ENCODE peak calls at places on chromosomes 3 and 15, in nine cellular contexts. One of them, this sample, is unnamed. For H3K4me1, the result is how much of the 10 kb centered on the place peaks cover.

GRCh38 chr3:55282994-55283393 is 204.1 kb downstream of the WNT5A start:
- DNase-seq in spleen: no peak
- DNase-seq in lower lobe of right lung: no peak
- DNase-seq in sigmoid colon: no peak
- DNase-seq in BE2C: no peak
- DNase-seq in IMR-90: no peak
- DNase-seq in cardiac muscle cell: no peak
- DNase-seq in thoracic aorta: no peak
- DNase-seq in PC-3: no peak
- DNase-seq in this sample: no peak

GRCh38 chr15:65309882-65310418 is 5.5 kb downstream of the RNU5B-1 start:
- DNase-seq in cardiac muscle cell: no peak
- DNase-seq in sigmoid colon: no peak
- DNase-seq in PC-3: no peak
- DNase-seq in BE2C: no peak
- DNase-seq in thoracic aorta: no peak
- DNase-seq in spleen: peak
- DNase-seq in lower lobe of right lung: peak
- DNase-seq in IMR-90: peak
- DNase-seq in this sample: peak

GRCh38 chr3:88986834-88987233 is 120.6 kb upstream of the EPHA3 start:
- DNase-seq in cardiac muscle cell: no peak
- DNase-seq in thoracic aorta: no peak
- DNase-seq in lower lobe of right lung: no peak
- DNase-seq in sigmoid colon: no peak
- DNase-seq in PC-3: peak
- DNase-seq in BE2C: no peak
- DNase-seq in spleen: no peak
- DNase-seq in IMR-90: peak
- DNase-seq in this sample: no peak

GRCh38 chr15:42166225-42166940 is 9.9 kb upstream of the PLA2G4F start:
- DNase-seq in spleen: no peak
- DNase-seq in BE2C: no peak
- DNase-seq in thoracic aorta: no peak
- DNase-seq in cardiac muscle cell: no peak
- DNase-seq in sigmoid colon: no peak
- DNase-seq in PC-3: no peak
- DNase-seq in lower lobe of right lung: no peak
- DNase-seq in IMR-90: no peak
- DNase-seq in this sample: no peak

GRCh38 chr3:172378439-172378838 is 69.8 kb downstream of the GHSR start:
- DNase-seq in BE2C: no peak
- DNase-seq in lower lobe of right lung: no peak
- DNase-seq in sigmoid colon: no peak
- DNase-seq in cardiac muscle cell: no peak
- DNase-seq in PC-3: no peak
- DNase-seq in spleen: no peak
- DNase-seq in IMR-90: peak
- DNase-seq in thoracic aorta: no peak
- DNase-seq in this sample: no peak

GRCh38 chr15:96947296-96947695 is 616.8 kb downstream of the NR2F2 start:
- DNase-seq in thoracic aorta: no peak
- DNase-seq in cardiac muscle cell: no peak
- DNase-seq in sigmoid colon: no peak
- DNase-seq in lower lobe of right lung: no peak
- DNase-seq in IMR-90: no peak
- DNase-seq in PC-3: no peak
- DNase-seq in BE2C: no peak
- DNase-seq in spleen: no peak
- DNase-seq in this sample: no peak

GRCh38 chr15:95812491-95812890 is 518.0 kb upstream of the NR2F2 start:
- DNase-seq in thoracic aorta: no peak
- DNase-seq in spleen: no peak
- DNase-seq in cardiac muscle cell: no peak
- DNase-seq in PC-3: no peak
- DNase-seq in sigmoid colon: no peak
- DNase-seq in lower lobe of right lung: no peak
- DNase-seq in BE2C: no peak
- DNase-seq in IMR-90: peak
- DNase-seq in this sample: no peak

GRCh38 chr15:80157215-80157614 is 4.4 kb downstream of the FAH start:
- DNase-seq in thoracic aorta: no peak
- DNase-seq in BE2C: no peak
- DNase-seq in PC-3: no peak
- DNase-seq in spleen: no peak
- DNase-seq in sigmoid colon: no peak
- DNase-seq in lower lobe of right lung: no peak
- DNase-seq in IMR-90: no peak
- DNase-seq in cardiac muscle cell: no peak
- DNase-seq in this sample: no peak

GRCh38 chr3:45647148-45647619 is 42.0 kb upstream of the SACM1L start:
- DNase-seq in lower lobe of right lung: no peak
- DNase-seq in cardiac muscle cell: no peak
- DNase-seq in thoracic aorta: no peak
- DNase-seq in spleen: no peak
- DNase-seq in IMR-90: peak
- DNase-seq in PC-3: peak
- DNase-seq in sigmoid colon: no peak
- DNase-seq in BE2C: no peak
- DNase-seq in this sample: peak

GRCh38 chr3:138381950-138382715 is 33.8 kb downstream of the MRAS start:
- DNase-seq in sigmoid colon: peak
- DNase-seq in lower lobe of right lung: peak
- DNase-seq in PC-3: no peak
- DNase-seq in spleen: no peak
- DNase-seq in thoracic aorta: peak
- DNase-seq in cardiac muscle cell: peak
- DNase-seq in BE2C: no peak
- DNase-seq in IMR-90: peak
- DNase-seq in this sample: peak

DNA sequence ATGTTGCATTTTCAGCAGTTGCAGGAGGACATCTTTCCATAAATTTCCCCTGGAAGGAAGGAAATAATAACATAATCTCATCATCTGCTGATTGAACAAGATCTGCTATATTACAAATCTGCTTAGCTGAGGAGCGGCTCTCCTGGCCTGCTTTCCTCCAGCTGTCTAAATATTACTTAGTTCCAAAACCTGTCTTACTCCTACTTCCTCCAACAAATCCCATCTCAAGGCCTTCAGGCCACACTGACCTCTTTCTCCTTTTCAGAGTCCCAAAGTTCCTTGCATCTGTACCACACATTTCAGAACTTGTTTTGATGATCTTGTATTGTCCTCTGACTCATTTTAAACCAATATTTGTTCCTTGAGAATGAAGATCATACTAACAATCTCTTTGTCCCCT is 364.4 kb upstream of the MCTP2 start:
- DNase-seq in cardiac muscle cell: no peak
- DNase-seq in thoracic aorta: no peak
- DNase-seq in IMR-90: no peak
- DNase-seq in lower lobe of right lung: no peak
- DNase-seq in sigmoid colon: no peak
- DNase-seq in spleen: no peak
- DNase-seq in PC-3: no peak
- DNase-seq in BE2C: no peak
- DNase-seq in this sample: no peak
- TF ChIP-seq CTCF in cardiac muscle cell: no peak
- TF ChIP-seq CTCF in thoracic aorta: no peak
- TF ChIP-seq CTCF in IMR-90: no peak
- TF ChIP-seq CTCF in lower lobe of right lung: no peak
- TF ChIP-seq CTCF in sigmoid colon: no peak
- TF ChIP-seq CTCF in spleen: no peak
- TF ChIP-seq CTCF in PC-3: no peak
- TF ChIP-seq CTCF in BE2C: no peak
- TF ChIP-seq CTCF in this sample: no peak

GRCh38 chr15:85859671-85860070 is 64.9 kb upstream of the KLHL25 start:
- DNase-seq in thoracic aorta: no peak
- DNase-seq in cardiac muscle cell: no peak
- DNase-seq in BE2C: no peak
- DNase-seq in IMR-90: no peak
- DNase-seq in lower lobe of right lung: no peak
- DNase-seq in sigmoid colon: no peak
- DNase-seq in PC-3: no peak
- DNase-seq in spleen: no peak
- DNase-seq in this sample: no peak

GRCh38 chr15:85860394-85861161 is 65.9 kb upstream of the KLHL25 start:
- DNase-seq in sigmoid colon: no peak
- DNase-seq in IMR-90: no peak
- DNase-seq in thoracic aorta: no peak
- DNase-seq in PC-3: no peak
- DNase-seq in lower lobe of right lung: no peak
- DNase-seq in cardiac muscle cell: no peak
- DNase-seq in spleen: no peak
- DNase-seq in BE2C: no peak
- DNase-seq in this sample: no peak

GRCh38 chr15:85854345-85855097 is 59.8 kb upstream of the KLHL25 start:
- DNase-seq in PC-3: peak
- DNase-seq in cardiac muscle cell: peak
- DNase-seq in sigmoid colon: no peak
- DNase-seq in BE2C: peak
- DNase-seq in IMR-90: peak
- DNase-seq in spleen: no peak
- DNase-seq in lower lobe of right lung: no peak
- DNase-seq in thoracic aorta: no peak
- DNase-seq in this sample: peak

GRCh38 chr15:85852969-85853368 is 58.2 kb upstream of the KLHL25 start:
- DNase-seq in BE2C: no peak
- DNase-seq in PC-3: no peak
- DNase-seq in spleen: no peak
- DNase-seq in lower lobe of right lung: no peak
- DNase-seq in sigmoid colon: no peak
- DNase-seq in IMR-90: no peak
- DNase-seq in cardiac muscle cell: no peak
- DNase-seq in thoracic aorta: no peak
- DNase-seq in this sample: no peak

GRCh38 chr15:85858586-85859375 is 64.1 kb upstream of the KLHL25 start:
- DNase-seq in cardiac muscle cell: peak
- DNase-seq in lower lobe of right lung: peak
- DNase-seq in IMR-90: peak
- DNase-seq in BE2C: peak
- DNase-seq in thoracic aorta: no peak
- DNase-seq in PC-3: peak
- DNase-seq in spleen: peak
- DNase-seq in sigmoid colon: peak
- DNase-seq in this sample: peak
- H3K4me3 ChIP-seq in cardiac muscle cell: no peak
- H3K4me3 ChIP-seq in lower lobe of right lung: no peak
- H3K4me3 ChIP-seq in IMR-90: no peak
- H3K4me3 ChIP-seq in BE2C: peak
- H3K4me3 ChIP-seq in thoracic aorta: peak
- H3K4me3 ChIP-seq in PC-3: peak
- H3K4me3 ChIP-seq in spleen: no peak
- H3K4me3 ChIP-seq in sigmoid colon: no peak
- H3K4me3 ChIP-seq in this sample: no peak

GRCh38 chr15:47720555-47720954 is 3.2 kb downstream of the SEMA6D start:
- DNase-seq in sigmoid colon: no peak
- DNase-seq in lower lobe of right lung: no peak
- DNase-seq in thoracic aorta: no peak
- DNase-seq in spleen: no peak
- DNase-seq in IMR-90: peak
- DNase-seq in cardiac muscle cell: no peak
- DNase-seq in PC-3: no peak
- DNase-seq in BE2C: no peak
- DNase-seq in this sample: no peak
- H3K4me1 ChIP-seq in sigmoid colon: under half
- H3K4me1 ChIP-seq in lower lobe of right lung: under half
- H3K4me1 ChIP-seq in thoracic aorta: under half
- H3K4me1 ChIP-seq in spleen: under half
- H3K4me1 ChIP-seq in IMR-90: under half
- H3K4me1 ChIP-seq in cardiac muscle cell: half or more
- H3K4me1 ChIP-seq in PC-3: under half
- H3K4me1 ChIP-seq in BE2C: under half
- H3K4me1 ChIP-seq in this sample: under half

GRCh38 chr3:8623741-8624140 is 20.9 kb downstream of the SSUH2 start:
- DNase-seq in lower lobe of right lung: no peak
- DNase-seq in thoracic aorta: no peak
- DNase-seq in sigmoid colon: no peak
- DNase-seq in IMR-90: no peak
- DNase-seq in BE2C: no peak
- DNase-seq in PC-3: no peak
- DNase-seq in cardiac muscle cell: no peak
- DNase-seq in spleen: no peak
- DNase-seq in this sample: no peak

GRCh38 chr3:8624612-8625011 is 20.0 kb downstream of the SSUH2 start:
- DNase-seq in IMR-90: no peak
- DNase-seq in thoracic aorta: no peak
- DNase-seq in cardiac muscle cell: no peak
- DNase-seq in PC-3: no peak
- DNase-seq in sigmoid colon: peak
- DNase-seq in spleen: no peak
- DNase-seq in BE2C: no peak
- DNase-seq in lower lobe of right lung: no peak
- DNase-seq in this sample: no peak

GRCh38 chr3:8621872-8622271 is 22.7 kb downstream of the SSUH2 start:
- DNase-seq in IMR-90: peak
- DNase-seq in thoracic aorta: no peak
- DNase-seq in PC-3: peak
- DNase-seq in spleen: no peak
- DNase-seq in lower lobe of right lung: no peak
- DNase-seq in sigmoid colon: peak
- DNase-seq in BE2C: no peak
- DNase-seq in cardiac muscle cell: no peak
- DNase-seq in this sample: peak

GRCh38 chr3:8621141-8621540 is 23.5 kb downstream of the SSUH2 start:
- DNase-seq in cardiac muscle cell: no peak
- DNase-seq in spleen: no peak
- DNase-seq in thoracic aorta: no peak
- DNase-seq in PC-3: no peak
- DNase-seq in sigmoid colon: peak
- DNase-seq in lower lobe of right lung: no peak
- DNase-seq in BE2C: no peak
- DNase-seq in IMR-90: no peak
- DNase-seq in this sample: no peak

DNA sequence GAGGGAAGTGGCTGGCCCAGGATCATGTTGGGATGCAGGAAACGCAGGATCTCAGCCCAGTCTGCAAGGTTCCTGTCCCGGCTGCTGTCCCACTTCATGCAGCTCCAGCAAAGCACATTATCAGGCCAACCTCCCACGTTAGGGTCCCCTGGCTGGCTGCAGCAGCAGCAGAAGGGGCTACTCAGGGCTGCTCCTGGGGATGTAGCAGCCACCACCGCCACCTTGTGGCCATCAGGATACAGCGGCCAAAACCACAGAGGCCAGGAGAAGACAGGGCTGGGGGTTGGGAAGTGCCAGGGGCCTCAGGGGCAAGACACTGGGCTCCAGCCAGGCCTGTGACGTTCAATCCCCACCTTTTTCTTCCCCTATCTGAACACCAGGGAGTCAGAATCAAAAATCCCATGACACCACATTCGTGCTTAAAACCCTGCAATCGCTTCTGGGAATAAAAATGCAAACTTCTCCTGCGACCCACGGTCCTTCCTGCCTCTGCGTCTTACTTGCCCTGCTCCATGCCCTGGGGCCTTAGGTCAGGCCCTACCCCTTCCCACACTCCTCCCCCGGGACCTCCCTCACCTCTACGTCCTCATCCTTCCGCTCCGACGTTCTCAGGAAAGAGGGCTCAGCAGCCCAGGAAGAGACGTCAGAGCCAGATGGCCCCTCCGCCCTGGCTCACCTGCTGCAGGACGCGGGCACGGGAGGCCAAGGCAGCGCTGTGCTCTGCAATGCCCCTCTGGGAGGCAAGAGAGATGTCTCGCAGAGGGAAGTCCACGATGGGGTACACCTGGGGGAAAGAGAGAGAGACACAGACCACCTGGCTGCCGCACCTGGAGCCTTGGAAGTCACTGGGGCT is 21.5 kb downstream of the SSUH2 start:
- DNase-seq in PC-3: peak
- DNase-seq in lower lobe of right lung: peak
- DNase-seq in sigmoid colon: peak
- DNase-seq in spleen: no peak
- DNase-seq in IMR-90: peak
- DNase-seq in thoracic aorta: peak
- DNase-seq in cardiac muscle cell: peak
- DNase-seq in BE2C: peak
- DNase-seq in this sample: no peak
- TF ChIP-seq CTCF in PC-3: peak
- TF ChIP-seq CTCF in lower lobe of right lung: peak
- TF ChIP-seq CTCF in sigmoid colon: peak
- TF ChIP-seq CTCF in spleen: peak
- TF ChIP-seq CTCF in IMR-90: peak
- TF ChIP-seq CTCF in thoracic aorta: peak
- TF ChIP-seq CTCF in cardiac muscle cell: peak
- TF ChIP-seq CTCF in BE2C: peak
- TF ChIP-seq CTCF in this sample: peak

This sample was measured in mucosa of descending colon.